ENCODE peak calls at places on chromosomes 5 and 9, in five cellular contexts. One of them, this sample, is unnamed.
A peak's percentile ranks its signal among the peaks of the same experiment; 100 is the strongest.

GRCh38 chr9:92378825-92379535 is 25.4 kb downstream of the OGN start:
- DNase-seq in activated B cell treated with CpG ODN at 0.5 μM for 24 hours: no peak
- DNase-seq in GM23338: peak; percentile 42
- DNase-seq in A549: no peak
- DNase-seq in fibroblast of lung: peak; percentile 92
- DNase-seq in this sample: no peak

GRCh38 chr9:6498982-6499381 is 86.0 kb downstream of the UHRF2 start:
- DNase-seq in activated B cell treated with CpG ODN at 0.5 μM for 24 hours: no peak
- DNase-seq in GM23338: no peak
- DNase-seq in A549: no peak
- DNase-seq in fibroblast of lung: peak; percentile 83
- DNase-seq in this sample: no peak

GRCh38 chr9:114718801-114719221 is 36.8 kb upstream of the TEX48 start:
- DNase-seq in activated B cell treated with CpG ODN at 0.5 μM for 24 hours: no peak
- DNase-seq in GM23338: peak; percentile 19
- DNase-seq in A549: no peak
- DNase-seq in fibroblast of lung: peak; percentile 63
- DNase-seq in this sample: no peak

GRCh38 chr5:5887818-5888217 is 465.3 kb downstream of the ICE1 start:
- DNase-seq in activated B cell treated with CpG ODN at 0.5 μM for 24 hours: no peak
- DNase-seq in GM23338: no peak
- DNase-seq in A549: no peak
- DNase-seq in fibroblast of lung: no peak
- DNase-seq in this sample: no peak

GRCh38 chr5:74122175-74122574 is 496.2 kb downstream of the ARHGEF28 start:
- DNase-seq in activated B cell treated with CpG ODN at 0.5 μM for 24 hours: no peak
- DNase-seq in GM23338: no peak
- DNase-seq in A549: no peak
- DNase-seq in fibroblast of lung: no peak
- DNase-seq in this sample: no peak

GRCh38 chr9:3646226-3646625 is 120.4 kb upstream of the RFX3 start:
- DNase-seq in activated B cell treated with CpG ODN at 0.5 μM for 24 hours: no peak
- DNase-seq in GM23338: no peak
- DNase-seq in A549: no peak
- DNase-seq in fibroblast of lung: no peak
- DNase-seq in this sample: no peak

GRCh38 chr5:2744485-2744884 is 7.0 kb downstream of the IRX2 start:
- DNase-seq in activated B cell treated with CpG ODN at 0.5 μM for 24 hours: no peak
- DNase-seq in GM23338: no peak
- DNase-seq in A549: no peak
- DNase-seq in fibroblast of lung: peak; percentile 54
- DNase-seq in this sample: no peak

GRCh38 chr5:60463179-60463868 is 236.6 kb downstream of the DEPDC1B start:
- DNase-seq in activated B cell treated with CpG ODN at 0.5 μM for 24 hours: no peak
- DNase-seq in GM23338: no peak
- DNase-seq in A549: peak; percentile 35
- DNase-seq in fibroblast of lung: peak; percentile 63
- DNase-seq in this sample: no peak

GRCh38 chr5:94693043-94693822 is 74.8 kb downstream of the SLF1 start:
- DNase-seq in activated B cell treated with CpG ODN at 0.5 μM for 24 hours: no peak
- DNase-seq in GM23338: peak; percentile 59
- DNase-seq in A549: no peak
- DNase-seq in fibroblast of lung: peak; percentile 94
- DNase-seq in this sample: no peak

GRCh38 chr9:82154573-82154972 is 166.0 kb downstream of the SPATA31D1 start:
- DNase-seq in activated B cell treated with CpG ODN at 0.5 μM for 24 hours: no peak
- DNase-seq in GM23338: no peak
- DNase-seq in A549: no peak
- DNase-seq in fibroblast of lung: no peak
- DNase-seq in this sample: no peak

GRCh38 chr9:92147854-92148184 is 32.6 kb upstream of the SPTLC1 start:
- DNase-seq in activated B cell treated with CpG ODN at 0.5 μM for 24 hours: no peak
- DNase-seq in GM23338: no peak
- DNase-seq in A549: no peak
- DNase-seq in fibroblast of lung: peak; percentile 32
- DNase-seq in this sample: no peak

GRCh38 chr5:139877129-139877597 is 81.6 kb downstream of the PSD2 start:
- DNase-seq in activated B cell treated with CpG ODN at 0.5 μM for 24 hours: no peak
- DNase-seq in GM23338: peak; percentile 36
- DNase-seq in A549: no peak
- DNase-seq in fibroblast of lung: no peak
- DNase-seq in this sample: no peak

GRCh38 chr5:74056789-74057164 is 430.8 kb downstream of the ARHGEF28 start:
- DNase-seq in activated B cell treated with CpG ODN at 0.5 μM for 24 hours: no peak
- DNase-seq in GM23338: peak; percentile 30
- DNase-seq in A549: peak; percentile 29
- DNase-seq in fibroblast of lung: peak; percentile 44
- DNase-seq in this sample: no peak

GRCh38 chr5:154038241-154038603 is 488 bp downstream of the FAM114A2 start:
- DNase-seq in activated B cell treated with CpG ODN at 0.5 μM for 24 hours: no peak
- DNase-seq in GM23338: no peak
- DNase-seq in A549: peak; percentile 38
- DNase-seq in fibroblast of lung: no peak
- DNase-seq in this sample: no peak

GRCh38 chr5:168768172-168768571 is 189.0 kb upstream of the PANK3 start:
- DNase-seq in activated B cell treated with CpG ODN at 0.5 μM for 24 hours: no peak
- DNase-seq in GM23338: no peak
- DNase-seq in A549: no peak
- DNase-seq in fibroblast of lung: no peak
- DNase-seq in this sample: no peak

GRCh38 chr9:37082214-37082765 is 38.1 kb upstream of the ZCCHC7 start:
- DNase-seq in activated B cell treated with CpG ODN at 0.5 μM for 24 hours: no peak
- DNase-seq in GM23338: no peak
- DNase-seq in A549: no peak
- DNase-seq in fibroblast of lung: peak; percentile 37
- DNase-seq in this sample: no peak

GRCh38 chr9:27625751-27626628 is 52.7 kb upstream of the C9orf72 start:
- DNase-seq in activated B cell treated with CpG ODN at 0.5 μM for 24 hours: no peak
- DNase-seq in GM23338: no peak
- DNase-seq in A549: no peak
- DNase-seq in fibroblast of lung: no peak
- DNase-seq in this sample: no peak

GRCh38 chr5:58231041-58231440 is 228.8 kb downstream of the PLK2 start:
- DNase-seq in activated B cell treated with CpG ODN at 0.5 μM for 24 hours: no peak
- DNase-seq in GM23338: no peak
- DNase-seq in A549: no peak
- DNase-seq in fibroblast of lung: peak; percentile 13
- DNase-seq in this sample: no peak

GRCh38 chr5:33409435-33410146 is 31.2 kb upstream of the TARS1 start:
- DNase-seq in activated B cell treated with CpG ODN at 0.5 μM for 24 hours: no peak
- DNase-seq in GM23338: no peak
- DNase-seq in A549: no peak
- DNase-seq in fibroblast of lung: no peak
- DNase-seq in this sample: no peak

GRCh38 chr5:5377780-5378179 is 44.7 kb upstream of the ICE1 start:
- DNase-seq in activated B cell treated with CpG ODN at 0.5 μM for 24 hours: no peak
- DNase-seq in GM23338: no peak
- DNase-seq in A549: no peak
- DNase-seq in fibroblast of lung: no peak
- DNase-seq in this sample: no peak

GRCh38 chr5:112758676-112759075 is 21.0 kb downstream of the APC start:
- DNase-seq in activated B cell treated with CpG ODN at 0.5 μM for 24 hours: no peak
- DNase-seq in GM23338: no peak
- DNase-seq in A549: no peak
- DNase-seq in fibroblast of lung: no peak
- DNase-seq in this sample: no peak

GRCh38 chr5:16805478-16805877 is 130.6 kb downstream of the MYO10 start:
- DNase-seq in activated B cell treated with CpG ODN at 0.5 μM for 24 hours: no peak
- DNase-seq in GM23338: no peak
- DNase-seq in A549: no peak
- DNase-seq in fibroblast of lung: no peak
- DNase-seq in this sample: no peak

GRCh38 chr5:16800477-16800876 is 135.6 kb downstream of the MYO10 start:
- DNase-seq in activated B cell treated with CpG ODN at 0.5 μM for 24 hours: no peak
- DNase-seq in GM23338: no peak
- DNase-seq in A549: no peak
- DNase-seq in fibroblast of lung: no peak
- DNase-seq in this sample: no peak

GRCh38 chr5:16807475-16807874 is 128.6 kb downstream of the MYO10 start:
- DNase-seq in activated B cell treated with CpG ODN at 0.5 μM for 24 hours: no peak
- DNase-seq in GM23338: no peak
- DNase-seq in A549: no peak
- DNase-seq in fibroblast of lung: peak; percentile 27
- DNase-seq in this sample: no peak

GRCh38 chr5:16806691-16807433 is 129.2 kb downstream of the MYO10 start:
- DNase-seq in activated B cell treated with CpG ODN at 0.5 μM for 24 hours: no peak
- DNase-seq in GM23338: no peak
- DNase-seq in A549: no peak
- DNase-seq in fibroblast of lung: peak; percentile 55
- DNase-seq in this sample: no peak

DNA sequence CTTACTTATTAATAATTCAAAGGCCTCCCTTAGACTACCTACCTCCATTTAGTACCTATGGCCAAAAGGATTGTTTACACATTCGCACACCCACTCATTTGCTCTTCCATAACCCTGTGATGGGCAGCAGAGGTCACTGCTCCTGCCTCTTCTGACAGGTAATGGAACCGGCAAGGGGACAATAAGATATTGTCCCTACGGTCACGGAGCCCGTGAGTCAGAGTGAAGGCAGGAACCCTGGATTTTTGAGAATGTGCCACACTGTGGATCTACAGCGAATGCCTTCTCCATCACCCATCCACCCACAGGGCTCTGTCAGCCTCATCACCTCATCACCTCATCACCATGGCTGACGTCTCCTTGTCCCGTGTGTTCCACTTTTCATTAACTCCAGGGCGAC is 132.3 kb downstream of the MYO10 start:
- DNase-seq in activated B cell treated with CpG ODN at 0.5 μM for 24 hours: no peak
- DNase-seq in GM23338: no peak
- DNase-seq in A549: no peak
- DNase-seq in fibroblast of lung: no peak
- DNase-seq in this sample: no peak
- TF ChIP-seq CTCF in activated B cell treated with CpG ODN at 0.5 μM for 24 hours: no peak
- TF ChIP-seq CTCF in GM23338: no peak
- TF ChIP-seq CTCF in A549: no peak
- TF ChIP-seq CTCF in fibroblast of lung: no peak
- TF ChIP-seq CTCF in this sample: no peak

GRCh38 chr9:137602661-137603060 is 2.8 kb upstream of the ARRDC1 start:
- DNase-seq in activated B cell treated with CpG ODN at 0.5 μM for 24 hours: no peak
- DNase-seq in GM23338: no peak
- DNase-seq in A549: no peak
- DNase-seq in fibroblast of lung: no peak
- DNase-seq in this sample: no peak
- TF ChIP-seq CTCF in activated B cell treated with CpG ODN at 0.5 μM for 24 hours: no peak
- TF ChIP-seq CTCF in GM23338: peak; percentile 16
- TF ChIP-seq CTCF in A549: no peak
- TF ChIP-seq CTCF in fibroblast of lung: no peak
- TF ChIP-seq CTCF in this sample: no peak

DNA sequence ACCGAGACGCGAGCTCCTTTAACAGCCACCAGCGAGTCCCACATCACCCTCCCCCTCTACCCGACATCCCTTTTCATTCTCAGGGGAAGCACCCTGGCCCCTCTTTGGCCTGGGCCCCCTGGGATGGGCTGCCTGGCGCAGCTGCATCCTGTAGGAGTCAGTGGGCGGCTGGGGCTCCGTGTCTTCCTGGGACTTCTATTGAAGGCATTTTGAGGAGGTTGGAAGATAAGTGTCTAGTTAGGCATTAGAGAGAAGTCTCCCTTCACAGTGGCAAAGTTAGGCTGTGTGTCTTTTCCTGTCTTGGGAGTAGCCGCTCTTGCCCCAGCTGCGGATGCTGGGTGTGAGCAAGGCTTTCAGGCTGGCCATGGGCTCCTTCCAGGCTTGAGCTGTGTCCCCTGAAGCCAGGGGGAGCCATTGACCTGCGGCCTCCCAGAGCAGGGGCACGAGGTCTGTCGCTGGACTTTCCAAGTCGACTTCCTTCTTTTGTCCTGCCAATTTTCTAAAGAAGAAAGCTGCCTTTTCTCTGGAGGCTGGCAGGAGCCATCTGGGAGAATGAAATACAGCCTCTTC is 18.6 kb upstream of the NKD2 start:
- DNase-seq in activated B cell treated with CpG ODN at 0.5 μM for 24 hours: no peak
- DNase-seq in GM23338: peak; percentile 66
- DNase-seq in A549: no peak
- DNase-seq in fibroblast of lung: no peak
- DNase-seq in this sample: no peak
- TF ChIP-seq CTCF in activated B cell treated with CpG ODN at 0.5 μM for 24 hours: no peak
- TF ChIP-seq CTCF in GM23338: peak; percentile 46
- TF ChIP-seq CTCF in A549: no peak
- TF ChIP-seq CTCF in fibroblast of lung: no peak
- TF ChIP-seq CTCF in this sample: no peak

DNA sequence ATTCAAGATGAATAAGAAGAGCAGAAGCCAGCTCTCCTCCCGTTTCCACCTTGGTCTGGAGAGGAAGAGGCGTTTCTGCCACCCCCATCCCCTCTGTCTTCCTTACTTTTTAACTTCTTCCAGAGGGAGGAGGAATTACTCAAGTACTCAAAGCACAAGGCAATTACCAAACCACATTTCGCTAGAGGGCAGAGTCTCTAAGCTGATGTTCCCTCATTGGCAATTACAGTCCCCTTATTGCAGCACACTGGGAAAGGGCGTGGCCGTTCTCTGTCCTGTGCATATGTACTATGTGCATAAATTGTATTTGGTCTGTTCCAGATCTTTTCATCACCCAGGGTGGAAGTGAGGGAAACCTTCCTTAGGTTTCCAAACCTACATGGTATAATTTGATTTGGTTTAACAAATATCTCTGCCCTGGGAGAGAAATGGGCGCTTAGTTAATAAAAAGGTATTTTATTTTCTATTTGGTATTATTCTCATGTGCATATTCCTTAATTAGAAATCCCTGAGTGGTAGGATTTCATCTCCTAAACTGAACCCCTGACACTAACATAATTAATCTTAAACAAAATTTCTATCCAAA is 29.8 kb upstream of the ALDOB start:
- DNase-seq in activated B cell treated with CpG ODN at 0.5 μM for 24 hours: no peak
- DNase-seq in GM23338: peak; percentile 79
- DNase-seq in A549: peak; percentile 36
- DNase-seq in fibroblast of lung: peak; percentile 57
- DNase-seq in this sample: no peak
- TF ChIP-seq CTCF in activated B cell treated with CpG ODN at 0.5 μM for 24 hours: no peak
- TF ChIP-seq CTCF in GM23338: peak; percentile 63
- TF ChIP-seq CTCF in A549: peak; percentile 45
- TF ChIP-seq CTCF in fibroblast of lung: peak; percentile 51
- TF ChIP-seq CTCF in this sample: peak; percentile 26